ENCODE peak calls at places on chromosomes 16 and 17, in five cellular contexts. K is HTR-8/SVneo, M is NCI-H1930, H is right atrium auricular region, F is hypothalamus. Z is an unnamed sample.

GRCh38 chr16:86509759-86510464 is 415 bp upstream of the FOXF1 start:
- DNase-seq in K (peak), F (no peak), H (no peak), M (no peak), Z (peak)

GRCh38 chr17:55005520-55005919 is 37.0 kb downstream of the STXBP4 start:
- DNase-seq in M (no peak), K (peak), H (no peak), F (no peak), Z (no peak)

GRCh38 chr16:471353-472198 is 46.1 kb downstream of the RAB11FIP3 start:
- DNase-seq in K (no peak), H (no peak), M (no peak), F (peak), Z (no peak)

GRCh38 chr17:82592751-82593589 is 55.3 kb downstream of the WDR45B start:
- DNase-seq in F (peak), M (no peak), K (peak), H (peak), Z (peak)

GRCh38 chr16:17836868-17837602 is 366.3 kb upstream of the XYLT1 start:
- DNase-seq in K (peak), M (no peak), H (no peak), F (no peak), Z (no peak)

GRCh38 chr17:77779711-77780539 is 178.6 kb upstream of the TNRC6C start:
- DNase-seq in K (no peak), H (no peak), F (peak), M (no peak), Z (no peak)

GRCh38 chr17:66652840-66653507 is 181.9 kb upstream of the CACNG5 start:
- DNase-seq in K (no peak), H (no peak), M (no peak), F (no peak), Z (no peak)

GRCh38 chr17:41071606-41072375 is 6.1 kb upstream of the KRTAP2-4 start:
- DNase-seq in M (no peak), K (no peak), H (no peak), F (no peak), Z (no peak)

GRCh38 chr16:83473109-83473508 is 334.7 kb upstream of the HSBP1 start:
- DNase-seq in H (no peak), M (no peak), F (no peak), K (no peak), Z (no peak)

GRCh38 chr16:53654946-53655345 is 48.7 kb downstream of the RPGRIP1L start:
- DNase-seq in K (no peak), H (no peak), F (no peak), M (no peak), Z (no peak)

GRCh38 chr17:50169881-50170459 is 4.2 kb downstream of the SGCA start:
- DNase-seq in K (no peak), H (no peak), M (no peak), F (no peak), Z (no peak)

GRCh38 chr16:85037050-85037410 is 9.4 kb downstream of the KIAA0513 start:
- DNase-seq in F (no peak), M (no peak), K (peak), H (no peak), Z (no peak)

GRCh38 chr17:2053380-2054261 is 1.3 kb upstream of the HIC1 start:
- DNase-seq in M (peak), F (peak), K (no peak), H (peak), Z (no peak)

GRCh38 chr17:79741751-79742588 is 11.2 kb downstream of the ENPP7 start:
- DNase-seq in M (peak), H (peak), F (peak), K (peak), Z (peak)

GRCh38 chr16:82700541-82701240 is 73.9 kb downstream of the CDH13 start:
- DNase-seq in H (no peak), M (no peak), K (peak), F (no peak), Z (no peak)

GRCh38 chr17:45277992-45278391 is 16.1 kb upstream of the SPATA32 start:
- DNase-seq in M (no peak), F (no peak), H (no peak), K (no peak), Z (peak)

GRCh38 chr16:31453255-31454204 is 5.8 kb upstream of the ARMC5 start:
- DNase-seq in H (peak), K (no peak), F (no peak), M (no peak), Z (peak)

GRCh38 chr16:30567991-30568638 is 3.4 kb downstream of the ZNF688 start:
- DNase-seq in H (no peak), F (no peak), M (no peak), K (peak), Z (no peak)